ENCODE peak calls at places on chromosomes 13 and 19, in six cellular contexts. One of them, this sample, is unnamed.

GRCh38 chr13:79338343-79338742 is 67.7 kb downstream of the RBM26 start:
- DNase-seq in IMR-90: peak
- DNase-seq in hepatocyte: no peak
- DNase-seq in OCI-LY7: no peak
- DNase-seq in mammary epithelial cell: no peak
- DNase-seq in fibroblast of lung: no peak
- DNase-seq in this sample: no peak

GRCh38 chr13:28719656-28720055 is 886 bp upstream of the SLC46A3 start:
- DNase-seq in IMR-90: peak
- DNase-seq in hepatocyte: no peak
- DNase-seq in OCI-LY7: no peak
- DNase-seq in mammary epithelial cell: peak
- DNase-seq in fibroblast of lung: peak
- DNase-seq in this sample: peak

GRCh38 chr19:33303791-33304759 is 1.7 kb upstream of the CEBPA start:
- DNase-seq in IMR-90: no peak
- DNase-seq in hepatocyte: peak
- DNase-seq in OCI-LY7: no peak
- DNase-seq in mammary epithelial cell: no peak
- DNase-seq in fibroblast of lung: no peak
- DNase-seq in this sample: peak

GRCh38 chr19:38921420-38922274 is 8.9 kb downstream of the SARS2 start:
- DNase-seq in IMR-90: no peak
- DNase-seq in hepatocyte: no peak
- DNase-seq in OCI-LY7: no peak
- DNase-seq in mammary epithelial cell: no peak
- DNase-seq in fibroblast of lung: no peak
- DNase-seq in this sample: no peak

GRCh38 chr13:78067290-78067689 is 148.7 kb upstream of the EDNRB start:
- DNase-seq in IMR-90: no peak
- DNase-seq in hepatocyte: no peak
- DNase-seq in OCI-LY7: no peak
- DNase-seq in mammary epithelial cell: no peak
- DNase-seq in fibroblast of lung: no peak
- DNase-seq in this sample: no peak

GRCh38 chr13:75934889-75935288 is 298.8 kb downstream of the LMO7 start:
- DNase-seq in IMR-90: peak
- DNase-seq in hepatocyte: no peak
- DNase-seq in OCI-LY7: no peak
- DNase-seq in mammary epithelial cell: peak
- DNase-seq in fibroblast of lung: peak
- DNase-seq in this sample: no peak

GRCh38 chr13:59276436-59276835 is 887.3 kb downstream of the DIAPH3 start:
- DNase-seq in IMR-90: peak
- DNase-seq in hepatocyte: no peak
- DNase-seq in OCI-LY7: no peak
- DNase-seq in mammary epithelial cell: no peak
- DNase-seq in fibroblast of lung: no peak
- DNase-seq in this sample: no peak

GRCh38 chr19:45340232-45340898 is at the start of gene KLC3:
- DNase-seq in IMR-90: no peak
- DNase-seq in hepatocyte: peak
- DNase-seq in OCI-LY7: peak
- DNase-seq in mammary epithelial cell: peak
- DNase-seq in fibroblast of lung: no peak
- DNase-seq in this sample: peak

GRCh38 chr13:101346942-101347728 is 69.2 kb downstream of the NALCN start:
- DNase-seq in IMR-90: peak
- DNase-seq in hepatocyte: no peak
- DNase-seq in OCI-LY7: no peak
- DNase-seq in mammary epithelial cell: peak
- DNase-seq in fibroblast of lung: peak
- DNase-seq in this sample: peak

GRCh38 chr13:79392882-79393563 is 13.0 kb downstream of the RBM26 start:
- DNase-seq in IMR-90: peak
- DNase-seq in hepatocyte: no peak
- DNase-seq in OCI-LY7: no peak
- DNase-seq in mammary epithelial cell: peak
- DNase-seq in fibroblast of lung: peak
- DNase-seq in this sample: no peak

GRCh38 chr13:33490461-33491327 is 205.1 kb upstream of the STARD13 start:
- DNase-seq in IMR-90: no peak
- DNase-seq in hepatocyte: no peak
- DNase-seq in OCI-LY7: no peak
- DNase-seq in mammary epithelial cell: no peak
- DNase-seq in fibroblast of lung: no peak
- DNase-seq in this sample: no peak

GRCh38 chr19:49567722-49568454 is 12.5 kb downstream of the NOSIP start:
- DNase-seq in IMR-90: no peak
- DNase-seq in hepatocyte: peak
- DNase-seq in OCI-LY7: no peak
- DNase-seq in mammary epithelial cell: no peak
- DNase-seq in fibroblast of lung: no peak
- DNase-seq in this sample: peak
- H3K4me2 ChIP-seq in IMR-90: no peak
- H3K4me2 ChIP-seq in hepatocyte: peak
- H3K4me2 ChIP-seq in OCI-LY7: no peak
- H3K4me2 ChIP-seq in mammary epithelial cell: no peak
- H3K4me2 ChIP-seq in fibroblast of lung: no peak
- H3K4me2 ChIP-seq in this sample: no peak

GRCh38 chr19:2533686-2534085 is 57.8 kb downstream of the GADD45B start:
- DNase-seq in IMR-90: no peak
- DNase-seq in hepatocyte: no peak
- DNase-seq in OCI-LY7: no peak
- DNase-seq in mammary epithelial cell: no peak
- DNase-seq in fibroblast of lung: no peak
- DNase-seq in this sample: no peak

GRCh38 chr19:2536461-2536860 is 60.5 kb downstream of the GADD45B start:
- DNase-seq in IMR-90: no peak
- DNase-seq in hepatocyte: no peak
- DNase-seq in OCI-LY7: no peak
- DNase-seq in mammary epithelial cell: no peak
- DNase-seq in fibroblast of lung: no peak
- DNase-seq in this sample: no peak

GRCh38 chr19:2533072-2533425 is 57.1 kb downstream of the GADD45B start:
- DNase-seq in IMR-90: no peak
- DNase-seq in hepatocyte: no peak
- DNase-seq in OCI-LY7: no peak
- DNase-seq in mammary epithelial cell: no peak
- DNase-seq in fibroblast of lung: no peak
- DNase-seq in this sample: no peak

GRCh38 chr19:2532252-2533071 is 56.5 kb downstream of the GADD45B start:
- DNase-seq in IMR-90: peak
- DNase-seq in hepatocyte: peak
- DNase-seq in OCI-LY7: no peak
- DNase-seq in mammary epithelial cell: peak
- DNase-seq in fibroblast of lung: peak
- DNase-seq in this sample: peak

GRCh38 chr19:2534374-2535050 is 58.6 kb downstream of the GADD45B start:
- DNase-seq in IMR-90: no peak
- DNase-seq in hepatocyte: no peak
- DNase-seq in OCI-LY7: no peak
- DNase-seq in mammary epithelial cell: no peak
- DNase-seq in fibroblast of lung: no peak
- DNase-seq in this sample: no peak
- H3K4me2 ChIP-seq in IMR-90: no peak
- H3K4me2 ChIP-seq in hepatocyte: no peak
- H3K4me2 ChIP-seq in OCI-LY7: no peak
- H3K4me2 ChIP-seq in mammary epithelial cell: no peak
- H3K4me2 ChIP-seq in fibroblast of lung: no peak
- H3K4me2 ChIP-seq in this sample: no peak

DNA sequence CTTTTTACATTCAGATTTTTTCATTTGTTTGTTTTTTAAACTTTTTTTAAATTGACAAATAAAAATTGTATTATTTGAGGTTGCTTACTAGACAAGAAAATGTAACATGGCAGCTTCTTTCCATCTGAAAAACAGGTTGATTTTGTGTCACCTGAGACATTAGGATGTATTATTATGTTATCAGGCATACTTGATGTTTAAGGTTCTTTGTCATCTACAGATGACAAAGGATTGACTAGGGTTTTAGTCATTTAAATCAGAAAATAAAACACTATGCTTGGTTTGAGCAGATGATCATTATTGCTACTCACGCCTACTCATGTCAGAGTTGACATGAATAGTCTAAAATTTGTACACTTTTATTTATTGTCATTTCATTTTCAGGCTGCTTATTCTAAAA is 1494.5 kb downstream of the SLITRK5 start:
- DNase-seq in IMR-90: no peak
- DNase-seq in hepatocyte: no peak
- DNase-seq in OCI-LY7: no peak
- DNase-seq in mammary epithelial cell: no peak
- DNase-seq in fibroblast of lung: no peak
- DNase-seq in this sample: no peak
- H3K4me2 ChIP-seq in IMR-90: no peak
- H3K4me2 ChIP-seq in hepatocyte: no peak
- H3K4me2 ChIP-seq in OCI-LY7: no peak
- H3K4me2 ChIP-seq in mammary epithelial cell: no peak
- H3K4me2 ChIP-seq in fibroblast of lung: no peak
- H3K4me2 ChIP-seq in this sample: no peak

GRCh38 chr19:6103894-6104293 is 6.4 kb downstream of the RFX2 start:
- DNase-seq in IMR-90: no peak
- DNase-seq in hepatocyte: no peak
- DNase-seq in OCI-LY7: no peak
- DNase-seq in mammary epithelial cell: no peak
- DNase-seq in fibroblast of lung: no peak
- DNase-seq in this sample: no peak
- H3K4me2 ChIP-seq in IMR-90: no peak
- H3K4me2 ChIP-seq in hepatocyte: no peak
- H3K4me2 ChIP-seq in OCI-LY7: no peak
- H3K4me2 ChIP-seq in mammary epithelial cell: peak
- H3K4me2 ChIP-seq in fibroblast of lung: peak
- H3K4me2 ChIP-seq in this sample: peak

DNA sequence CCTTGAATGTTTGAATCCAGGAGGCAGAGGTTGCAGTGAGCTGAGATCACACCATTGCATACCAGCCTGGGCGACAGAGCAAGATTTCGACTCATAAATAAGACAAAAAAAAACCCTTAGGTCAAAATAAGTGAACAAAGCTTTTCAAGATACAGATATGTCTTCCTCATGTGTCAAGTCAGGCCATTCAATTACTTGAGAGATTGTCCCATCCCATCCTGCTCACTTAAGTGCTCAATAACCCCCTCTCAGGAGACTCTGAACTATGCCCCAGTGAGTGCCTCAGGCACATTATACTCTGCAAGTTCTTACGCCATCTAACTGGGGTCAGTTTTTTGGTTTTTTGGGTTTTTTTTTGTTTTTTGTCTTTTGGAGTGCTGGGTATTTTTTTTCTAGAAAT is 2.6 kb downstream of the ZNF91 start:
- DNase-seq in IMR-90: no peak
- DNase-seq in hepatocyte: no peak
- DNase-seq in OCI-LY7: no peak
- DNase-seq in mammary epithelial cell: no peak
- DNase-seq in fibroblast of lung: peak
- DNase-seq in this sample: no peak
- H3K4me2 ChIP-seq in IMR-90: no peak
- H3K4me2 ChIP-seq in hepatocyte: peak
- H3K4me2 ChIP-seq in OCI-LY7: no peak
- H3K4me2 ChIP-seq in mammary epithelial cell: peak
- H3K4me2 ChIP-seq in fibroblast of lung: no peak
- H3K4me2 ChIP-seq in this sample: no peak

GRCh38 chr19:5955638-5955935 is 22.4 kb downstream of the RANBP3 start:
- DNase-seq in IMR-90: peak
- DNase-seq in hepatocyte: no peak
- DNase-seq in OCI-LY7: no peak
- DNase-seq in mammary epithelial cell: no peak
- DNase-seq in fibroblast of lung: peak
- DNase-seq in this sample: peak

GRCh38 chr19:5953680-5954213 is 24.2 kb downstream of the RANBP3 start:
- DNase-seq in IMR-90: no peak
- DNase-seq in hepatocyte: no peak
- DNase-seq in OCI-LY7: no peak
- DNase-seq in mammary epithelial cell: peak
- DNase-seq in fibroblast of lung: peak
- DNase-seq in this sample: peak

GRCh38 chr19:5953034-5953589 is 24.8 kb downstream of the RANBP3 start:
- DNase-seq in IMR-90: peak
- DNase-seq in hepatocyte: no peak
- DNase-seq in OCI-LY7: no peak
- DNase-seq in mammary epithelial cell: no peak
- DNase-seq in fibroblast of lung: peak
- DNase-seq in this sample: peak

GRCh38 chr19:5952193-5953033 is 25.5 kb downstream of the RANBP3 start:
- DNase-seq in IMR-90: no peak
- DNase-seq in hepatocyte: no peak
- DNase-seq in OCI-LY7: no peak
- DNase-seq in mammary epithelial cell: no peak
- DNase-seq in fibroblast of lung: no peak
- DNase-seq in this sample: peak

GRCh38 chr19:5954293-5954692 is 23.6 kb downstream of the RANBP3 start:
- DNase-seq in IMR-90: peak
- DNase-seq in hepatocyte: no peak
- DNase-seq in OCI-LY7: no peak
- DNase-seq in mammary epithelial cell: no peak
- DNase-seq in fibroblast of lung: peak
- DNase-seq in this sample: peak
- H3K4me2 ChIP-seq in IMR-90: peak
- H3K4me2 ChIP-seq in hepatocyte: peak
- H3K4me2 ChIP-seq in OCI-LY7: peak
- H3K4me2 ChIP-seq in mammary epithelial cell: no peak
- H3K4me2 ChIP-seq in fibroblast of lung: peak
- H3K4me2 ChIP-seq in this sample: peak

GRCh38 chr13:99355267-99356215 is 48.3 kb upstream of the GPR183 start:
- DNase-seq in IMR-90: no peak
- DNase-seq in hepatocyte: no peak
- DNase-seq in OCI-LY7: no peak
- DNase-seq in mammary epithelial cell: no peak
- DNase-seq in fibroblast of lung: no peak
- DNase-seq in this sample: no peak
- H3K4me2 ChIP-seq in IMR-90: peak
- H3K4me2 ChIP-seq in hepatocyte: no peak
- H3K4me2 ChIP-seq in OCI-LY7: peak
- H3K4me2 ChIP-seq in mammary epithelial cell: no peak
- H3K4me2 ChIP-seq in fibroblast of lung: peak
- H3K4me2 ChIP-seq in this sample: peak

GRCh38 chr19:29596080-29596479 is 10.0 kb upstream of the POP4 start:
- DNase-seq in IMR-90: no peak
- DNase-seq in hepatocyte: no peak
- DNase-seq in OCI-LY7: no peak
- DNase-seq in mammary epithelial cell: no peak
- DNase-seq in fibroblast of lung: no peak
- DNase-seq in this sample: no peak
- H3K4me2 ChIP-seq in IMR-90: no peak
- H3K4me2 ChIP-seq in hepatocyte: no peak
- H3K4me2 ChIP-seq in OCI-LY7: no peak
- H3K4me2 ChIP-seq in mammary epithelial cell: no peak
- H3K4me2 ChIP-seq in fibroblast of lung: no peak
- H3K4me2 ChIP-seq in this sample: no peak

DNA sequence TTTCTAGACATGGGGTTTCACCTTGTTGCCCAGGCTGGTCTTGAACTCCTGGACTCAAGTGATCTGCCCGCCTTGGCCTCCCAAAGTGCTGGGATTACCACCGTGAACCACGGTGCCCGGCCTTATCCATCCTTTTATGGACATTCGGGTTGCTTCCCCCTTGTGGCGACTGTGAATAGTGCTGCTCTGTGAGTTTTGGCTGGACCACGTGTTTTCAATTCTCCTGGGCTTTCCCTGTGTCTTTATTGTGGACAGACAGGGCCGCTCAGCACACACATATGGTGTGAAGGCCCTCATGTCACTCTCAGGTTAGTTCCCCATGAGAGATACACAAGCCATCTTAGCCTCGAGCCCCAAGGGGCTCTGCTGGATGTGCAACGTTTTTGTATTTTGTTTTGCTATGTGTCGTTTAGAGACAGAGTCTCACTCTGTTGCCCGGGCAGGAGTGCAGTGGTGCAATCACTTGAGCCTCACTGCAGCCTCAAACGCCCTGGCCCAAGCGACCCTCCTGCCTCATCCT is 40.5 kb downstream of the MAU2 start:
- DNase-seq in IMR-90: peak
- DNase-seq in hepatocyte: peak
- DNase-seq in OCI-LY7: peak
- DNase-seq in mammary epithelial cell: peak
- DNase-seq in fibroblast of lung: peak
- DNase-seq in this sample: peak
- H3K4me2 ChIP-seq in IMR-90: no peak
- H3K4me2 ChIP-seq in hepatocyte: no peak
- H3K4me2 ChIP-seq in OCI-LY7: peak
- H3K4me2 ChIP-seq in mammary epithelial cell: no peak
- H3K4me2 ChIP-seq in fibroblast of lung: peak
- H3K4me2 ChIP-seq in this sample: peak

This sample was measured in osteoblast.